ENCODE peak calls at places on chromosome 22, in eight cellular contexts. F is stimulated activated CD8-positive, alpha-beta memory T cell treated with anti-CD3 and anti-CD28 coated beads, Interleukin-7, amount 100 ng/mL, for 24 hours; Y is CD4-positive, alpha-beta T cell; R is LoVo; A is T-cell; P is chondrocyte; N is uterus; M is stimulated activated naive CD4-positive, alpha-beta T cell. H is an unnamed sample.

GRCh38 chr22:44243761-44244160 is 63.0 kb downstream of the PARVG start:
- DNase-seq in Y (no peak), F (no peak), N (no peak), M (no peak), R (no peak), P (no peak), A (no peak), H (no peak)

GRCh38 chr22:25643232-25644000 is 78.9 kb downstream of the GRK3 start:
- DNase-seq in P (no peak), F (no peak), M (no peak), R (no peak), N (no peak), A (no peak), Y (no peak), H (no peak)

GRCh38 chr22:45997077-45997774 is 20.3 kb upstream of the WNT7B start:
- DNase-seq in Y (no peak), R (no peak), A (no peak), P (peak), F (no peak), N (peak), M (no peak), H (peak)

GRCh38 chr22:46081831-46082210 is 68.5 kb upstream of the PPARA start:
- DNase-seq in P (no peak), N (peak), A (no peak), F (no peak), R (no peak), Y (no peak), M (no peak), H (no peak)

GRCh38 chr22:33931406-33931805 is 11.1 kb upstream of the LARGE1 start:
- DNase-seq in R (no peak), F (no peak), N (no peak), Y (no peak), M (no peak), P (no peak), A (no peak), H (no peak)

GRCh38 chr22:39481054-39481453 is 21.0 kb upstream of the MIEF1 start:
- DNase-seq in Y (no peak), A (no peak), N (no peak), M (no peak), F (no peak), R (no peak), P (no peak), H (no peak)

GRCh38 chr22:43197271-43197941 is 10.5 kb upstream of the TTLL12 start:
- DNase-seq in A (no peak), M (no peak), N (no peak), Y (no peak), R (no peak), F (no peak), P (peak), H (no peak)

GRCh38 chr22:48702573-48703264 is 1125.0 kb downstream of the BRD1 start:
- DNase-seq in F (no peak), Y (no peak), P (no peak), R (no peak), M (no peak), N (no peak), A (no peak), H (no peak)

GRCh38 chr22:48742556-48743343 is 1084.9 kb downstream of the BRD1 start:
- DNase-seq in N (no peak), A (no peak), F (no peak), M (no peak), Y (no peak), R (no peak), P (peak), H (no peak)

GRCh38 chr22:45473626-45474237 is 29.0 kb upstream of the FBLN1 start:
- DNase-seq in N (no peak), A (no peak), P (peak), Y (no peak), R (no peak), M (no peak), F (no peak), H (no peak)

GRCh38 chr22:25348391-25348790 is 129.0 kb downstream of the CRYBB2 start:
- DNase-seq in N (no peak), R (no peak), F (no peak), Y (no peak), M (no peak), P (no peak), A (no peak), H (no peak)

GRCh38 chr22:46526484-46526839 is 11.0 kb downstream of the CELSR1 start:
- DNase-seq in R (no peak), N (no peak), F (no peak), Y (no peak), P (peak), A (no peak), M (no peak), H (no peak)

GRCh38 chr22:19663821-19664325 is 50.4 kb upstream of the SEPTIN5 start:
- DNase-seq in A (no peak), Y (no peak), F (no peak), M (no peak), R (no peak), P (no peak), N (peak), H (peak)

GRCh38 chr22:17734197-17734596 is 40.1 kb downstream of the BID start:
- DNase-seq in M (no peak), A (no peak), N (no peak), P (no peak), F (no peak), Y (no peak), R (no peak), H (no peak)

GRCh38 chr22:27719535-27720227 is 81.9 kb downstream of the MN1 start:
- DNase-seq in P (no peak), R (peak), F (no peak), A (no peak), N (no peak), Y (no peak), M (no peak), H (no peak)

GRCh38 chr22:24367841-24368240 is 59.6 kb upstream of the ADORA2A start:
- DNase-seq in F (no peak), A (no peak), Y (no peak), R (no peak), M (no peak), P (no peak), N (no peak), H (no peak)

GRCh38 chr22:42437488-42438292 is 5.5 kb upstream of the NFAM1 start:
- DNase-seq in F (peak), Y (peak), R (peak), N (peak), A (peak), M (peak), P (no peak), H (no peak)

GRCh38 chr22:29310863-29311339 is 4.5 kb downstream of the GAS2L1 start:
- DNase-seq in F (peak), Y (no peak), M (no peak), R (no peak), N (peak), P (peak), A (peak), H (peak)

GRCh38 chr22:37911273-37911672 is 5.2 kb downstream of the MICALL1 start:
- DNase-seq in M (no peak), P (no peak), Y (no peak), A (no peak), N (no peak), F (no peak), R (no peak), H (no peak)

GRCh38 chr22:22460060-22460459 is 48.5 kb downstream of the ZNF280B start:
- DNase-seq in Y (no peak), N (no peak), R (no peak), F (no peak), A (no peak), P (no peak), M (no peak), H (no peak)

GRCh38 chr22:29994027-29994715 is 86.1 kb upstream of the HORMAD2 start:
- DNase-seq in N (no peak), R (peak), M (no peak), A (no peak), P (no peak), Y (no peak), F (no peak), H (no peak)

GRCh38 chr22:21074092-21074715 is 28.5 kb downstream of the LRRC74B start:
- DNase-seq in A (no peak), P (peak), Y (no peak), R (peak), F (no peak), M (no peak), N (no peak), H (peak)

GRCh38 chr22:22703715-22704114 is 59.3 kb downstream of the GGTLC2 start:
- DNase-seq in P (no peak), R (no peak), N (no peak), F (no peak), Y (no peak), M (no peak), A (no peak), H (peak)

GRCh38 chr22:29129644-29130201 is 56.9 kb downstream of the KREMEN1 start:
- DNase-seq in A (no peak), Y (no peak), P (no peak), N (no peak), F (no peak), R (no peak), M (no peak), H (no peak)

GRCh38 chr22:44196241-44196640 is 15.5 kb downstream of the PARVG start:
- DNase-seq in N (no peak), P (no peak), A (no peak), R (no peak), M (no peak), Y (no peak), F (no peak), H (no peak)

GRCh38 chr22:35324762-35325161 is 25.1 kb downstream of the TOM1 start:
- DNase-seq in Y (no peak), A (no peak), R (no peak), M (no peak), N (no peak), F (no peak), P (no peak), H (no peak)

GRCh38 chr22:49234459-49234858 is 593.2 kb downstream of the BRD1 start:
- DNase-seq in P (peak), N (no peak), M (no peak), F (no peak), Y (no peak), A (no peak), R (no peak), H (no peak)

GRCh38 chr22:37906364-37907008 is 389 bp downstream of the MICALL1 start:
- DNase-seq in F (no peak), N (peak), A (no peak), Y (peak), R (no peak), M (no peak), P (no peak), H (no peak)

GRCh38 chr22:29480512-29481264 is 670 bp downstream of the NEFH start:
- DNase-seq in P (no peak), N (no peak), A (no peak), F (no peak), Y (no peak), R (no peak), M (no peak), H (peak)

GRCh38 chr22:49007013-49007653 is 820.5 kb downstream of the BRD1 start:
- DNase-seq in N (no peak), Y (no peak), A (no peak), M (no peak), P (no peak), F (no peak), R (no peak), H (no peak)

GRCh38 chr22:17095538-17095937 is 10.7 kb downstream of the IL17RA start:
- DNase-seq in M (no peak), R (no peak), N (no peak), A (no peak), Y (no peak), P (no peak), F (no peak), H (no peak)

GRCh38 chr22:48706934-48707748 is 1120.5 kb downstream of the BRD1 start:
- DNase-seq in P (peak), M (no peak), R (no peak), Y (no peak), F (no peak), N (no peak), A (no peak), H (no peak)

GRCh38 chr22:35419756-35420155 is 19.8 kb downstream of the MCM5 start:
- DNase-seq in Y (no peak), P (no peak), A (no peak), M (no peak), N (no peak), F (no peak), R (no peak), H (no peak)

GRCh38 chr22:42344391-42344861 is 74.0 kb upstream of the TCF20 start:
- DNase-seq in A (no peak), N (peak), P (no peak), F (no peak), Y (no peak), R (no peak), M (no peak), H (no peak)

GRCh38 chr22:38316340-38317236 is 645 bp downstream of the CSNK1E start:
- DNase-seq in M (peak), P (no peak), N (peak), R (no peak), F (no peak), Y (peak), A (peak), H (no peak)

GRCh38 chr22:48198489-48199459 is 1436.3 kb downstream of the TBC1D22A start:
- DNase-seq in N (no peak), A (no peak), Y (no peak), F (no peak), P (no peak), R (no peak), M (no peak), H (no peak)

GRCh38 chr22:35274154-35274871 is 17.0 kb downstream of the HMGXB4 start:
- DNase-seq in F (no peak), Y (no peak), M (no peak), R (no peak), P (no peak), N (no peak), A (no peak), H (no peak)

GRCh38 chr22:22022255-22022840 is 39.8 kb upstream of the TOP3B start:
- DNase-seq in A (no peak), N (no peak), M (no peak), Y (no peak), R (no peak), F (no peak), P (no peak), H (no peak)

GRCh38 chr22:49931863-49932262 is 13.4 kb downstream of the CRELD2 start:
- DNase-seq in R (no peak), Y (no peak), P (no peak), N (no peak), F (no peak), A (no peak), M (no peak), H (no peak)

H was measured in skeletal muscle cell.